ENCODE peak calls at places on chromosomes 3 and 15, in ten cellular contexts. L is Right ventricle myocardium superior; X is cardiac fibroblast; H is activated CD4-positive, alpha-beta memory T cell treated with anti-CD3 and anti-CD28 coated beads, Interleukin-2, amount 10 ng/mL, durations not matched to agents 7 days and 5 days; U is NCI-H1417; S is psoas muscle; A is left colon; I is hepatocyte; T is stimulated activated CD8-positive, alpha-beta memory T cell treated with anti-CD3 and anti-CD28 coated beads, Interleukin-4, amount 100 ng/mL, for 24 hours; G is activated CD8-positive, alpha-beta T cell treated with anti-CD3 and anti-CD28 coated beads for 36 hours. V is an unnamed sample.

GRCh38 chr3:132421832-132422231 is 4.5 kb downstream of the DNAJC13 start:
- DNase-seq in X (peak; percentile 21), I (no peak), H (no peak), L (no peak), T (no peak), U (no peak), A (no peak), S (no peak), G (no peak), V (no peak)

GRCh38 chr15:29268706-29269484 is 727 bp downstream of the NSMCE3 start:
- DNase-seq in T (peak; percentile 19), U (no peak), S (peak; percentile 27), L (peak; percentile 48), A (peak; percentile 59), G (peak; percentile 74), X (peak; percentile 37), H (peak; percentile 59), I (peak; percentile 59), V (no peak)

GRCh38 chr3:196673632-196674031 is 34.1 kb downstream of the NRROS start:
- DNase-seq in G (no peak), X (no peak), T (no peak), L (no peak), S (no peak), I (no peak), U (no peak), H (no peak), A (no peak), V (no peak)

GRCh38 chr3:23330568-23330967 is 127.4 kb downstream of the UBE2E2 start:
- DNase-seq in X (no peak), S (no peak), U (no peak), I (no peak), A (no peak), T (no peak), G (no peak), H (no peak), L (no peak), V (no peak)

GRCh38 chr3:51585871-51586270 is 47.4 kb downstream of the RAD54L2 start:
- DNase-seq in T (no peak), X (no peak), U (no peak), L (no peak), A (no peak), S (no peak), H (no peak), I (no peak), G (no peak), V (no peak)

GRCh38 chr3:188584958-188585689 is 431.2 kb downstream of the LPP start:
- DNase-seq in H (no peak), G (no peak), I (no peak), X (peak; percentile 51), A (no peak), L (no peak), S (no peak), T (no peak), U (no peak), V (no peak)

GRCh38 chr3:159257954-159258353 is 456.1 kb downstream of the MFSD1 start:
- DNase-seq in S (no peak), A (no peak), G (no peak), U (no peak), T (no peak), I (no peak), L (no peak), X (no peak), H (no peak), V (no peak)

GRCh38 chr3:100500320-100500880 is 8.0 kb downstream of the TMEM45A start:
- DNase-seq in I (no peak), X (no peak), T (no peak), S (no peak), H (no peak), G (no peak), U (no peak), A (no peak), L (no peak), V (no peak)

GRCh38 chr3:43423142-43423541 is 136.8 kb downstream of the SNRK start:
- DNase-seq in U (no peak), L (no peak), T (no peak), H (no peak), S (peak; percentile 17), A (peak; percentile 8), G (no peak), X (peak; percentile 26), I (no peak), V (peak; percentile 85)

GRCh38 chr3:75171632-75172230 is 492.4 kb upstream of the FRG2C start:
- DNase-seq in S (no peak), G (no peak), U (peak; percentile 17), I (peak; percentile 22), T (no peak), X (peak; percentile 13), A (no peak), L (no peak), H (no peak), V (no peak)

GRCh38 chr15:67103869-67104268 is 38.5 kb downstream of the SMAD3 start:
- DNase-seq in H (peak; percentile 47), L (no peak), S (no peak), A (no peak), G (no peak), X (no peak), U (no peak), T (no peak), I (no peak), V (peak; percentile 6)

GRCh38 chr3:123547881-123548534 is 36.8 kb downstream of the HACD2 start:
- DNase-seq in G (no peak), L (peak; percentile 48), H (no peak), A (no peak), U (no peak), T (no peak), X (peak; percentile 73), S (no peak), I (no peak), V (no peak)

GRCh38 chr3:143970773-143971366 is 753 bp upstream of the DIPK2A start:
- DNase-seq in U (peak; percentile 44), T (peak; percentile 28), L (peak; percentile 71), I (peak; percentile 72), H (peak; percentile 59), G (peak; percentile 62), S (peak; percentile 60), A (peak; percentile 65), X (no peak), V (peak; percentile 79)

GRCh38 chr3:183291511-183292031 is 38.5 kb downstream of the B3GNT5 start:
- DNase-seq in L (no peak), U (no peak), T (no peak), S (no peak), G (no peak), H (no peak), I (no peak), X (peak; percentile 78), A (no peak), V (no peak)

GRCh38 chr3:51392301-51393095 is 1.4 kb downstream of the RBM15B start:
- DNase-seq in U (no peak), L (no peak), X (no peak), S (no peak), G (no peak), T (no peak), I (no peak), H (no peak), A (no peak), V (no peak)

GRCh38 chr15:69026355-69026754 is 11.9 kb downstream of the NOX5 start:
- DNase-seq in G (no peak), L (no peak), S (no peak), U (no peak), I (no peak), T (no peak), H (no peak), A (no peak), X (no peak), V (no peak)

GRCh38 chr15:63052961-63053698 is 10.6 kb downstream of the TPM1 start:
- DNase-seq in U (no peak), G (no peak), X (peak; percentile 58), I (peak; percentile 50), A (no peak), S (peak; percentile 61), T (no peak), H (no peak), L (peak; percentile 66), V (no peak)

V was measured in aorta.